ENCODE peak calls at places on chromosomes 12 and 14, in four cellular contexts. W is activated CD4-positive, alpha-beta T cell treated with anti-CD3 and anti-CD28 coated beads for 24 hours; R is WTC11; P is fibroblast of lung. Q is an unnamed sample.

GRCh38 chr12:2168808-2169207 is 116.0 kb downstream of the CACNA1C start:
- DNase-seq in W (no peak), R (no peak), P (peak), Q (no peak)

GRCh38 chr14:68695326-68695768 is 97.5 kb downstream of the ZFP36L1 start:
- DNase-seq in W (no peak), R (no peak), P (peak), Q (peak)

GRCh38 chr12:102816816-102817434 is 100.1 kb downstream of the PAH start:
- DNase-seq in W (no peak), R (no peak), P (peak), Q (no peak)

GRCh38 chr12:98446716-98447115 is 68.7 kb upstream of the TMPO start:
- DNase-seq in W (no peak), R (no peak), P (no peak), Q (no peak)

GRCh38 chr12:76037130-76038105 is 5.8 kb upstream of the PHLDA1 start:
- DNase-seq in W (no peak), R (no peak), P (peak), Q (no peak)

GRCh38 chr14:23041729-23042128 is 283 bp upstream of the PSMB11 start:
- DNase-seq in W (no peak), R (no peak), P (no peak), Q (no peak)

GRCh38 chr12:15848606-15849005 is 33.6 kb upstream of the STRAP start:
- DNase-seq in W (no peak), R (no peak), P (no peak), Q (no peak)

GRCh38 chr12:42119085-42119633 is 25.5 kb downstream of the GXYLT1 start:
- DNase-seq in W (no peak), R (no peak), P (peak), Q (no peak)

GRCh38 chr12:112463478-112463877 is 44.7 kb downstream of the PTPN11 start:
- DNase-seq in W (no peak), R (no peak), P (no peak), Q (no peak)

GRCh38 chr12:27396416-27396815 is 50.1 kb upstream of the SMCO2 start:
- DNase-seq in W (no peak), R (no peak), P (peak), Q (no peak)

GRCh38 chr12:3129301-3130052 is 52.3 kb downstream of the TSPAN9 start:
- DNase-seq in W (no peak), R (no peak), P (peak), Q (no peak)

GRCh38 chr12:106258226-106258625 is 10.4 kb upstream of the CKAP4 start:
- DNase-seq in W (no peak), R (no peak), P (no peak), Q (no peak)

GRCh38 chr14:76191297-76191696 is 39.6 kb downstream of the GPATCH2L start:
- DNase-seq in W (no peak), R (no peak), P (no peak), Q (no peak)

GRCh38 chr14:21486640-21487087 is 9.7 kb downstream of the TOX4 start:
- DNase-seq in W (no peak), R (no peak), P (peak), Q (no peak)

Q was measured in T1000.